ENCODE peak calls at places on chromosome 5, in seven cellular contexts. F, O, P, A, E, R and Z are unnamed samples. For H3K27me3, the result is how much of the 10 kb centered on the place peaks cover.

GRCh38 chr5:161857358-161857757 is 9.4 kb downstream of the GABRA1 start:
- DNase-seq in F (no peak), O (no peak), P (no peak), A (no peak), E (no peak), R (no peak), Z (no peak)

GRCh38 chr5:16345454-16345853 is 120.1 kb downstream of the ZNF622 start:
- DNase-seq in F (no peak), O (no peak), P (no peak), A (no peak), E (no peak), R (no peak), Z (peak)

GRCh38 chr5:155082401-155082800 is 68.8 kb downstream of the KIF4B start:
- DNase-seq in F (no peak), O (no peak), P (peak), A (no peak), E (peak), R (peak), Z (no peak)

GRCh38 chr5:75550597-75550996 is 38.9 kb downstream of the POLK start:
- DNase-seq in F (no peak), O (no peak), P (no peak), A (no peak), E (no peak), R (no peak), Z (no peak)

GRCh38 chr5:88885043-88885442 is 2.1 kb upstream of the MEF2C start:
- DNase-seq in F (no peak), O (no peak), P (no peak), A (no peak), E (no peak), R (no peak), Z (no peak)

GRCh38 chr5:165457854-165458481 is 1952.5 kb downstream of the MAT2B start:
- DNase-seq in F (no peak), O (peak), P (peak), A (no peak), E (peak), R (no peak), Z (peak)

GRCh38 chr5:13567819-13568218 is 376.7 kb downstream of the DNAH5 start:
- DNase-seq in F (no peak), O (no peak), P (peak), A (no peak), E (peak), R (peak), Z (no peak)

GRCh38 chr5:56676091-56676768 is 139.1 kb upstream of the MAP3K1 start:
- DNase-seq in F (no peak), O (no peak), P (peak), A (no peak), E (no peak), R (no peak), Z (no peak)

GRCh38 chr5:33209252-33209651 is 231.5 kb upstream of the TARS1 start:
- DNase-seq in F (no peak), O (no peak), P (no peak), A (no peak), E (no peak), R (no peak), Z (no peak)

GRCh38 chr5:144697847-144698262 is 527.2 kb downstream of the KCTD16 start:
- DNase-seq in F (no peak), O (no peak), P (peak), A (no peak), E (peak), R (peak), Z (no peak)

GRCh38 chr5:139584137-139584536 is 23.0 kb downstream of the UBE2D2 start:
- DNase-seq in F (no peak), O (no peak), P (no peak), A (no peak), E (no peak), R (no peak), Z (no peak)

GRCh38 chr5:1642621-1643061 is 118.9 kb upstream of the LPCAT1 start:
- DNase-seq in F (peak), O (no peak), P (no peak), A (no peak), E (no peak), R (no peak), Z (peak)

GRCh38 chr5:83711982-83712601 is 8.6 kb downstream of the HAPLN1 start:
- DNase-seq in F (no peak), O (no peak), P (peak), A (no peak), E (no peak), R (peak), Z (no peak)

GRCh38 chr5:21784487-21784886 is 1068.7 kb downstream of the CDH12 start:
- DNase-seq in F (no peak), O (no peak), P (peak), A (no peak), E (no peak), R (no peak), Z (no peak)

GRCh38 chr5:111892949-111893348 is 136.0 kb upstream of the NREP start:
- DNase-seq in F (no peak), O (no peak), P (no peak), A (no peak), E (no peak), R (peak), Z (no peak)

GRCh38 chr5:95406426-95407093 is 15.4 kb downstream of the FAM81B start:
- DNase-seq in F (no peak), O (no peak), P (no peak), A (no peak), E (peak), R (no peak), Z (no peak)

GRCh38 chr5:39169081-39169480 is 50.3 kb downstream of the FYB1 start:
- DNase-seq in F (no peak), O (no peak), P (no peak), A (no peak), E (peak), R (peak), Z (no peak)

GRCh38 chr5:152686931-152687330 is 281.9 kb upstream of the NMUR2 start:
- DNase-seq in F (no peak), O (no peak), P (peak), A (no peak), E (peak), R (no peak), Z (no peak)

DNA sequence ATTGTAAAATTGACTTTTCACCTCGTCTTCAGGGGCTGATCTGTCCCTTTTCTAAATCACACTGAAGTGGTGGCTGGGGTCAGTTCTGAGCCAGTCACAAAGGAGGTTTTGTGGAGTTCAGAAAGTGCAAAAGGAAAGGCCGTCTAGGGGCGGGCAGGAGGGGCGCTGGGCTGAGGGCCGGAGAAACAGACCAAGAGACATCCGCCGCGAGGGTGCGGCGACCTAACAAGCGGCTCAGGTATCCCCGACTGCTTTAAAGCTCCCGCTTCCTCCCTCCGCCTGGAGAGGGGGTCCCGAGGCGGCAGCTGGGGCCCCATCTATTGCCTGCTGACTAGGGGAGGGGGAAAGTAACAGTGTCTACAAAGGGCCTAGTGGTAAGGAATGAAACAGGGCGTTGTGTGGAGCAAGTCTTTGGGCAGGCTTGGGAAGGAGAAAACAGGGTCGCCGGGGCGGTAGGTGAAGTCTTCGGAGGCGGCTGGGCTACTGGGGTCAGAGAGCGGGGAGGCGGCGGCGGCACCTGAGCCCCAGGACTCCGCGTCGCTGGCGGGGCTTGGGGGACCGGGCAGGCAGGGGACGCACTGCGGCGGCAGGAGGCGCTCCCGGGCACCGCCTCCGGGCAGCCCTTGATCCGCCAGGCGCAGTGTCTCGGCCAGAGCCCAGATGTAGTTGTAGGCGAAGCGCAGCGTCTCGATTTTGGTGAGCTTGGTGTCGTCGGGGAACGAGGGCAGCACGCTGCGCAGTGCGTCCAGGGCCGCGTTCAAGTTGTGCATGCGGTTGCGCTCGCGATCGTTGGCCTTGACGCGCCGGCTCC is 950 bp downstream of the NEUROG1 start:
- DNase-seq in F (no peak), O (no peak), P (no peak), A (no peak), E (no peak), R (no peak), Z (peak)
- H3K27me3 ChIP-seq in F (half or more), O (half or more), P (under half), A (under half), E (half or more), R (half or more), Z (half or more)

GRCh38 chr5:59128646-59129290 is 545.9 kb downstream of the RAB3C start:
- DNase-seq in F (no peak), O (no peak), P (no peak), A (no peak), E (no peak), R (no peak), Z (no peak)
- H3K4me3 ChIP-seq in F (no peak), O (no peak), P (no peak), A (no peak), E (no peak), R (no peak), Z (no peak)

GRCh38 chr5:41637869-41638268 is 127.5 kb upstream of the PLCXD3 start:
- DNase-seq in F (no peak), O (no peak), P (no peak), A (no peak), E (no peak), R (no peak), Z (no peak)
- H3K27me3 ChIP-seq in F (under half), O (under half), P (under half), A (under half), E (under half), R (under half), Z (under half)

DNA sequence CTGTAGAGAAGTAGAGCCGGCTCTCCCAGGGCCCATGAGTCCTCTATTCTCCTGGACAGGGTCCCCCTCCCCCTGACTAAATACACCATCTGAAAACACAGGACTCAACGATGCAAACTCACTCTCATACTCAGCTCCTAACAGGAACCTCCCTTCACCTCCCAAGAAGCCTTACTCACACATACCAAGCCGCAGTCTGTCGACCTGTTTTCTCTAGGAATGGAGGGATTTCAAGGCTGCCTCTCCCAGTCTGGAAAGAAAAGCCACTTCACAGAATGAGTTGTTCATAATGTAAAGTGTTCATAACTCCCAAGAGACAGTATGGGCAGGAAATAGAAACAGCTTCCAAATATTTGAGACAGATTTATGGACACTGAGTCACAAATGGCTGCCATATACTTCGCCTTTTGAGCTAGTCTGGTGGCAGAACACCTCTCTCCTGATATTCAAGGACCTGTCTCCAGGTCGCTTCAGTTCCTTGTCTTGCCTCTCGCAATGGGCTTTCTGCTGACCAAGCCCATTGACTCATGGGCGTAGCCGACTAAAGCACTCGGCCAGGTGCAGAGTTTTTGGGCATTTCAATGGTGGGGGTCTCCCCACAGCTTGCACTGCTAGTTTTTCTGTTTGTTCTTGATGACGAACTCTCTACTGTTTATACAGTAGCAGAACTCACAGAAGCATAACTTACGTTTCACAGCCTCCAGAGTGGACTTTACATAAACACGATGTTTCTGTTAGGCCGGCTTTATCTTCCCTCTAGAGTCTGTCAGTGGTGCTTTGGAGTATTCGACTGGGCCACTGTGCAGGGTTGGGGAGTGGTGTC is 25.0 kb upstream of the IL17B start:
- DNase-seq in F (no peak), O (no peak), P (no peak), A (no peak), E (peak), R (peak), Z (no peak)
- H3K4me3 ChIP-seq in F (no peak), O (no peak), P (no peak), A (no peak), E (peak), R (no peak), Z (no peak)

GRCh38 chr5:137735531-137736284 is at the start of gene KLHL3:
- DNase-seq in F (peak), O (peak), P (peak), A (no peak), E (peak), R (peak), Z (peak)
- H3K27me3 ChIP-seq in F (under half), O (under half), P (under half), A (under half), E (under half), R (under half), Z (under half)